ENCODE peak calls at places on chromosomes 13 and 19, in four cellular contexts. U, H, X and G are unnamed samples.

GRCh38 chr13:111899714-111900389 is 167.1 kb upstream of the SOX1 start:
- DNase-seq in U (no peak), H (no peak), X (peak), G (no peak)

GRCh38 chr13:114016321-114017027 is 42.6 kb upstream of the C13orf46 start:
- DNase-seq in U (no peak), H (no peak), X (no peak), G (no peak)

GRCh38 chr19:12626958-12627357 is 16.2 kb downstream of the ZNF791 start:
- DNase-seq in U (no peak), H (no peak), X (no peak), G (no peak)

GRCh38 chr13:30143671-30144400 is 163.5 kb downstream of the KATNAL1 start:
- DNase-seq in U (peak), H (no peak), X (no peak), G (peak)

GRCh38 chr13:112227031-112227430 is 149.1 kb upstream of the SPACA7 start:
- DNase-seq in U (no peak), H (no peak), X (no peak), G (no peak)

GRCh38 chr13:45439781-45440462 is 21.7 kb upstream of the SLC25A30 start:
- DNase-seq in U (peak), H (no peak), X (no peak), G (no peak)

GRCh38 chr19:27906081-27906480 is 1306.9 kb downstream of the UQCRFS1 start:
- DNase-seq in U (no peak), H (no peak), X (no peak), G (no peak)

GRCh38 chr13:31224174-31224669 is 24.4 kb downstream of the B3GLCT start:
- DNase-seq in U (no peak), H (no peak), X (no peak), G (no peak)

GRCh38 chr13:95644611-95645052 is at the start of gene DZIP1:
- DNase-seq in U (peak), H (peak), X (peak), G (peak)

GRCh38 chr13:37652596-37652995 is 54.0 kb upstream of the POSTN start:
- DNase-seq in U (no peak), H (no peak), X (no peak), G (no peak)

GRCh38 chr13:106522898-106523525 is 12.4 kb downstream of the EFNB2 start:
- DNase-seq in U (peak), H (no peak), X (no peak), G (peak)

GRCh38 chr13:78265098-78265497 is 338.3 kb downstream of the POU4F1 start:
- DNase-seq in U (no peak), H (peak), X (no peak), G (no peak)

GRCh38 chr13:73970413-73971055 is 163.7 kb downstream of the KLF12 start:
- DNase-seq in U (no peak), H (no peak), X (no peak), G (no peak)

GRCh38 chr19:33461256-33462111 is 60.1 kb downstream of the PEPD start:
- DNase-seq in U (no peak), H (no peak), X (peak), G (no peak)

GRCh38 chr19:38061294-38061693 is 154.3 kb downstream of the SIPA1L3 start:
- DNase-seq in U (peak), H (peak), X (no peak), G (peak)

GRCh38 chr13:106038752-106039151 is 496.7 kb downstream of the EFNB2 start:
- DNase-seq in U (peak), H (peak), X (no peak), G (peak)

GRCh38 chr13:102642475-102642874 is 45.7 kb downstream of the TPP2 start:
- DNase-seq in U (peak), H (peak), X (peak), G (peak)

GRCh38 chr19:12450817-12451216 is 10.0 kb upstream of the ZNF443 start:
- DNase-seq in U (no peak), H (no peak), X (no peak), G (no peak)

GRCh38 chr13:71866173-71867091 is 572 bp downstream of the DACH1 start:
- DNase-seq in U (no peak), H (no peak), X (no peak), G (no peak)

GRCh38 chr19:34287676-34288140 is 33.4 kb downstream of the GARRE1 start:
- DNase-seq in U (no peak), H (no peak), X (no peak), G (no peak)

GRCh38 chr13:42000836-42001235 is 39.9 kb upstream of the VWA8 start:
- DNase-seq in U (no peak), H (no peak), X (no peak), G (no peak)

GRCh38 chr13:26722321-26722720 is 38.3 kb downstream of the GPR12 start:
- DNase-seq in U (no peak), H (no peak), X (no peak), G (no peak)

GRCh38 chr13:108176685-108177274 is 38.6 kb downstream of the LIG4 start:
- DNase-seq in U (peak), H (no peak), X (no peak), G (peak)

GRCh38 chr13:20359335-20359734 is 127.2 kb upstream of the GJB6 start:
- DNase-seq in U (peak), H (peak), X (no peak), G (peak)

GRCh38 chr13:107373551-107373950 is 805.6 kb upstream of the ARGLU1 start:
- DNase-seq in U (peak), H (peak), X (no peak), G (peak)

GRCh38 chr19:3692141-3693029 is 7.9 kb downstream of the PIP5K1C start:
- DNase-seq in U (no peak), H (no peak), X (no peak), G (no peak)

GRCh38 chr13:53953205-53953604 is 924.6 kb downstream of the OLFM4 start:
- DNase-seq in U (no peak), H (no peak), X (no peak), G (no peak)

GRCh38 chr13:27641711-27642502 is 20.2 kb downstream of the POLR1D start:
- DNase-seq in U (no peak), H (no peak), X (no peak), G (no peak)

GRCh38 chr13:43265028-43265427 is 241.6 kb downstream of the DNAJC15 start:
- DNase-seq in U (no peak), H (no peak), X (no peak), G (no peak)

GRCh38 chr19:6185093-6185824 is 49.8 kb downstream of the ACSBG2 start:
- DNase-seq in U (no peak), H (no peak), X (no peak), G (no peak)

GRCh38 chr19:3216874-3217273 is 7.6 kb upstream of the CELF5 start:
- DNase-seq in U (no peak), H (no peak), X (no peak), G (no peak)

GRCh38 chr13:52827839-52828238 is 20.6 kb downstream of the PCDH8 start:
- DNase-seq in U (no peak), H (no peak), X (no peak), G (no peak)

GRCh38 chr13:50512602-50513527 is 330.6 kb downstream of the DLEU7 start:
- DNase-seq in U (peak), H (peak), X (peak), G (no peak)